ENCODE peak calls at places on chromosome 22, in ten cellular contexts. X is left colon; W is stimulated activated CD4-positive, alpha-beta T cell treated with anti-CD3 and anti-CD28 coated beads, TNF-alpha, amount 100 ng/mL, for 24 hours; U is RPMI8226; M is AML-193; D is non-pigmented ciliary epithelial cell; J is A549; L is IMR-90; S is brain microvascular endothelial cell; K is amygdala. O is an unnamed sample.

GRCh38 chr22:36419177-36419911 is 31.6 kb upstream of the MYH9 start:
- DNase-seq in X (peak), W (no peak), D (no peak), U (peak), K (no peak), L (peak), M (no peak), J (no peak), S (no peak), O (peak)

GRCh38 chr22:35102663-35103062 is 36.7 kb downstream of the ISX start:
- DNase-seq in K (no peak), U (peak), W (no peak), S (peak), M (no peak), X (peak), L (peak), D (peak), J (peak), O (peak)

GRCh38 chr22:50320671-50321325 is 6.0 kb downstream of the DENND6B start:
- DNase-seq in U (peak), L (no peak), M (no peak), S (no peak), X (no peak), K (no peak), D (no peak), J (no peak), W (no peak), O (no peak)

GRCh38 chr22:48753381-48753730 is 1074.3 kb downstream of the BRD1 start:
- DNase-seq in J (no peak), W (no peak), K (no peak), M (no peak), U (no peak), L (no peak), D (no peak), S (no peak), X (no peak), O (no peak)

GRCh38 chr22:47059076-47059475 is 296.6 kb downstream of the TBC1D22A start:
- DNase-seq in U (no peak), M (no peak), L (no peak), X (no peak), S (no peak), W (no peak), K (no peak), D (no peak), J (no peak), O (no peak)

GRCh38 chr22:23079240-23079768 is 9.0 kb downstream of the GNAZ start:
- DNase-seq in J (no peak), K (no peak), X (no peak), M (no peak), U (no peak), S (no peak), L (no peak), W (no peak), D (no peak), O (no peak)

GRCh38 chr22:36743011-36743410 is 32.9 kb downstream of the IFT27 start:
- DNase-seq in D (no peak), J (no peak), L (no peak), M (no peak), S (no peak), X (no peak), K (no peak), W (no peak), U (no peak), O (no peak)

GRCh38 chr22:47676685-47677084 is 914.2 kb downstream of the TBC1D22A start:
- DNase-seq in U (no peak), D (no peak), K (no peak), M (no peak), X (no peak), W (no peak), J (no peak), L (no peak), S (no peak), O (no peak)

GRCh38 chr22:37753746-37754145 is 54.0 kb upstream of the GCAT start:
- DNase-seq in X (no peak), U (no peak), K (no peak), J (peak), W (no peak), L (peak), S (no peak), D (no peak), M (no peak), O (peak)

GRCh38 chr22:21802056-21802455 is 65.4 kb downstream of the MAPK1 start:
- DNase-seq in S (no peak), L (peak), D (no peak), U (no peak), K (no peak), M (no peak), W (no peak), X (no peak), J (no peak), O (no peak)

GRCh38 chr22:49752598-49753091 is 75.0 kb downstream of the BRD1 start:
- DNase-seq in U (no peak), W (no peak), S (no peak), M (no peak), K (no peak), X (no peak), L (no peak), D (no peak), J (no peak), O (no peak)

GRCh38 chr22:35559354-35560005 is 18.8 kb downstream of the RASD2 start:
- DNase-seq in X (no peak), U (no peak), M (no peak), S (no peak), D (no peak), W (no peak), J (no peak), K (no peak), L (no peak), O (peak)

GRCh38 chr22:44357296-44357961 is 44.7 kb upstream of the SHISAL1 start:
- DNase-seq in X (no peak), D (no peak), L (no peak), U (no peak), S (no peak), J (no peak), W (no peak), K (no peak), M (no peak), O (no peak)

GRCh38 chr22:43488031-43488892 is 76.4 kb downstream of the MPPED1 start:
- DNase-seq in J (no peak), X (no peak), S (no peak), W (no peak), K (no peak), U (no peak), L (no peak), M (no peak), D (no peak), O (no peak)

GRCh38 chr22:42633013-42633412 is 7.4 kb downstream of the ATP5MGL start:
- DNase-seq in U (no peak), L (no peak), X (no peak), D (no peak), K (no peak), S (no peak), W (no peak), M (no peak), J (no peak), O (no peak)

GRCh38 chr22:19832476-19833108 is 22.1 kb downstream of the GNB1L start:
- DNase-seq in M (no peak), D (no peak), X (no peak), S (no peak), W (no peak), J (no peak), L (no peak), U (no peak), K (no peak), O (no peak)

GRCh38 chr22:25554321-25555088 is 10.0 kb upstream of the GRK3 start:
- DNase-seq in U (no peak), W (no peak), X (no peak), S (no peak), J (no peak), L (no peak), M (no peak), D (no peak), K (no peak), O (no peak)

GRCh38 chr22:16936625-16937024 is 71.4 kb downstream of the GAB4 start:
- DNase-seq in J (no peak), U (no peak), S (no peak), D (no peak), L (no peak), M (no peak), W (no peak), X (no peak), K (no peak), O (no peak)

GRCh38 chr22:33921576-33922181 is 1.4 kb upstream of the LARGE1 start:
- DNase-seq in D (no peak), M (no peak), L (peak), W (no peak), X (peak), S (peak), J (peak), U (peak), K (peak), O (peak)

GRCh38 chr22:26002456-26002855 is 166.8 kb upstream of the SEZ6L start:
- DNase-seq in D (no peak), M (no peak), K (no peak), W (no peak), L (no peak), J (no peak), U (no peak), S (no peak), X (no peak), O (no peak)

GRCh38 chr22:30767656-30768055 is 73.0 kb downstream of the OSBP2 start:
- DNase-seq in D (no peak), X (peak), S (no peak), W (no peak), J (no peak), K (no peak), L (no peak), M (no peak), U (no peak), O (no peak)

GRCh38 chr22:38355275-38355674 is 38.0 kb upstream of the CSNK1E start:
- DNase-seq in D (no peak), J (no peak), K (no peak), W (no peak), L (no peak), X (no peak), M (no peak), S (no peak), U (no peak), O (no peak)

GRCh38 chr22:41647771-41648170 is 26.7 kb downstream of the XRCC6 start:
- DNase-seq in K (no peak), S (no peak), J (no peak), X (no peak), U (no peak), W (no peak), M (no peak), L (no peak), D (no peak), O (no peak)

GRCh38 chr22:48803993-48804810 is 1023.5 kb downstream of the BRD1 start:
- DNase-seq in U (no peak), X (no peak), L (no peak), M (no peak), K (no peak), D (no peak), W (no peak), J (no peak), S (no peak), O (no peak)

GRCh38 chr22:49827853-49828598 is at the start of gene BRD1:
- DNase-seq in M (no peak), D (no peak), W (no peak), L (peak), K (no peak), S (peak), J (peak), X (peak), U (peak), O (no peak)

O was measured in renal cortical epithelial cell.